ENCODE peak calls at places on chromosomes 5 and 9, in nine cellular contexts. M is lower leg skin, B is Kasumi-1, X is Daoy, H is AG08395, O is CD14-positive monocyte, S is lung, J is NCI-H1436, R is KBM-7. T is an unnamed sample.

GRCh38 chr9:97372580-97372979 is 39.3 kb upstream of the TDRD7 start:
- DNase-seq in R (no peak), X (no peak), H (no peak), J (no peak), O (no peak), M (no peak), B (no peak), S (no peak), T (peak)

GRCh38 chr5:9035346-9035745 is 510.5 kb downstream of the SEMA5A start:
- DNase-seq in J (no peak), H (no peak), R (no peak), O (no peak), B (no peak), S (no peak), X (no peak), M (no peak), T (no peak)

GRCh38 chr5:167065784-167066183 is 1225.7 kb upstream of the WWC1 start:
- DNase-seq in S (no peak), J (no peak), O (no peak), X (no peak), M (no peak), B (no peak), H (no peak), R (no peak), T (no peak)

GRCh38 chr5:1312206-1312605 is 17.3 kb upstream of the TERT start:
- DNase-seq in S (no peak), J (no peak), R (no peak), X (no peak), O (no peak), M (peak), B (no peak), H (no peak), T (no peak)

GRCh38 chr5:17891881-17892280 is 257.6 kb downstream of the TAF11L14 start:
- DNase-seq in O (no peak), M (no peak), S (no peak), J (no peak), B (no peak), X (no peak), R (no peak), H (no peak), T (no peak)

GRCh38 chr9:90921104-90921503 is 119.5 kb downstream of the SYK start:
- DNase-seq in H (no peak), O (peak), M (peak), R (no peak), X (no peak), B (no peak), J (peak), S (peak), T (peak)

GRCh38 chr5:88660947-88661869 is 221.8 kb downstream of the MEF2C start:
- DNase-seq in S (no peak), B (peak), R (peak), H (peak), M (no peak), X (peak), J (peak), O (no peak), T (peak)

GRCh38 chr5:6545036-6545693 is 87.7 kb downstream of the NSUN2 start:
- DNase-seq in B (no peak), S (no peak), R (no peak), O (no peak), J (no peak), H (no peak), M (peak), X (no peak), T (no peak)

GRCh38 chr9:2496934-2497333 is 124.7 kb upstream of the VLDLR start:
- DNase-seq in O (no peak), J (no peak), B (no peak), M (no peak), S (no peak), H (no peak), R (no peak), X (no peak), T (no peak)